ENCODE peak calls at places on chromosome 15, in ten cellular contexts. S, M, D, W, F, J, X, O, K and Z are unnamed samples.

GRCh38 chr15:60096157-60096556 is 92.0 kb downstream of the FOXB1 start:
- DNase-seq in W (no peak), F (no peak), D (no peak), X (no peak), S (no peak), K (no peak), J (no peak), M (no peak), O (no peak), Z (no peak)

GRCh38 chr15:97745481-97746071 is 214.9 kb upstream of the ARRDC4 start:
- DNase-seq in K (no peak), D (peak), O (peak), X (peak), W (peak), M (peak), S (peak), J (peak), F (no peak), Z (peak)

GRCh38 chr15:53038542-53038941 is 248.4 kb upstream of the ONECUT1 start:
- DNase-seq in D (no peak), W (no peak), K (no peak), M (no peak), X (no peak), F (no peak), O (no peak), J (no peak), S (no peak), Z (no peak)

GRCh38 chr15:80351211-80351610 is 53.0 kb upstream of the ARNT2 start:
- DNase-seq in J (no peak), F (no peak), O (no peak), K (no peak), S (no peak), X (no peak), D (no peak), M (no peak), W (no peak), Z (no peak)

GRCh38 chr15:48250640-48251076 is 44.6 kb downstream of the SLC12A1 start:
- DNase-seq in W (peak), J (peak), K (peak), S (peak), F (peak), O (peak), M (peak), D (peak), X (peak), Z (peak)

GRCh38 chr15:74417230-74417629 is 16.5 kb downstream of the SEMA7A start:
- DNase-seq in M (no peak), K (no peak), D (no peak), X (no peak), W (no peak), S (no peak), O (no peak), F (no peak), J (no peak), Z (no peak)

GRCh38 chr15:94834494-94834893 is 603.1 kb downstream of the MCTP2 start:
- DNase-seq in O (no peak), X (no peak), D (no peak), M (no peak), W (no peak), K (no peak), S (no peak), J (no peak), F (no peak), Z (no peak)

GRCh38 chr15:80836991-80837390 is 57.8 kb downstream of the CEMIP start:
- DNase-seq in J (no peak), K (no peak), S (no peak), M (no peak), W (no peak), O (no peak), D (no peak), F (no peak), X (no peak), Z (no peak)

GRCh38 chr15:91258436-91258779 is 158.4 kb downstream of the SV2B start:
- DNase-seq in F (no peak), O (no peak), J (no peak), W (peak), K (no peak), S (peak), D (no peak), M (no peak), X (peak), Z (no peak)

GRCh38 chr15:85583404-85584390 is 203.3 kb downstream of the AKAP13 start:
- DNase-seq in M (no peak), D (no peak), K (peak), F (peak), X (no peak), W (no peak), S (no peak), O (no peak), J (no peak), Z (peak)

GRCh38 chr15:62547584-62547983 is 382.5 kb upstream of the C2CD4B start:
- DNase-seq in X (no peak), J (no peak), W (no peak), K (no peak), O (no peak), F (no peak), D (no peak), S (no peak), M (no peak), Z (no peak)

GRCh38 chr15:89499156-89499555 is 2.8 kb upstream of the RHCG start:
- DNase-seq in J (no peak), F (no peak), O (no peak), W (no peak), S (no peak), X (no peak), D (no peak), K (no peak), M (no peak), Z (no peak)

GRCh38 chr15:73908030-73908821 is 18.0 kb upstream of the LOXL1 start:
- DNase-seq in J (peak), W (peak), D (peak), X (peak), O (peak), M (peak), K (peak), F (peak), S (peak), Z (peak)

GRCh38 chr15:28192772-28193171 is 93.7 kb upstream of the OCA2 start:
- DNase-seq in W (no peak), M (no peak), F (no peak), O (no peak), S (no peak), J (no peak), K (no peak), X (no peak), D (no peak), Z (no peak)

GRCh38 chr15:74850398-74850797 is 7.4 kb upstream of the ULK3 start:
- DNase-seq in W (no peak), D (no peak), J (no peak), O (no peak), F (no peak), X (no peak), S (no peak), K (no peak), M (no peak), Z (no peak)

GRCh38 chr15:47733085-47733484 is 15.8 kb downstream of the SEMA6D start:
- DNase-seq in D (no peak), O (no peak), K (no peak), X (no peak), M (no peak), F (no peak), W (no peak), S (no peak), J (no peak), Z (no peak)

DNA sequence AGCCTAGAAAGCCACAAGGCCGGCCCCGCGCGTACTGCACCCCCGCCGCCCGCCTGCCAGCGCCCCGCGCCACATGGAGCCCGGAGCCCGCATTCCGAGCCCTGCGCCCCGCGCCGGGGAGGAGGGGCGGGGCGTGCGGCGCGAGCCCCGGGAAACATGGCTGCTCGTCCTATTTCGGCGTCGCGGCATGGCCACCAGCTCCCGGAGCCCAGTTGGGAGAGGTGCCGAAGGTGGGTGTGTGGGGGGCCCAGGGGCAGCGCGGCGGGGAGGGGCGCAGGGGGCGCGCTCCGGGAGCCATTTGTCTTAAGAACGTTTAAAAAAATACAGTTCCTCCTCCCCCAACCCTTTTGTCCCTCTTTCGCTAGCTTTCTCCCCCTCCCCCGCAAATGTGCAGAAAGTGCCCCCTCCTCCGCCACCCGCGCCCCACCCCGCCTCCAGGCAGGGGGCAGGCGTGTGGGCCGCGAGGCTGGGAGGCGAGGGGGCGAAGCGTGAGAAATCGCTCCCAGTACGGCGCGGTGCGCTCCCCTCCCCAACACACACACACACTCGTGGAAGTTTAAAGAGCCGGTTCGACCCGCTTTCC is 2.5 kb downstream of the ANP32A start:
- DNase-seq in D (peak), X (peak), F (no peak), K (no peak), M (peak), J (peak), O (peak), W (peak), S (peak), Z (peak)
- TF ChIP-seq CTCF in D (no peak), X (no peak), F (no peak), K (no peak), M (no peak), J (no peak), O (no peak), W (no peak), S (no peak), Z (no peak)

DNA sequence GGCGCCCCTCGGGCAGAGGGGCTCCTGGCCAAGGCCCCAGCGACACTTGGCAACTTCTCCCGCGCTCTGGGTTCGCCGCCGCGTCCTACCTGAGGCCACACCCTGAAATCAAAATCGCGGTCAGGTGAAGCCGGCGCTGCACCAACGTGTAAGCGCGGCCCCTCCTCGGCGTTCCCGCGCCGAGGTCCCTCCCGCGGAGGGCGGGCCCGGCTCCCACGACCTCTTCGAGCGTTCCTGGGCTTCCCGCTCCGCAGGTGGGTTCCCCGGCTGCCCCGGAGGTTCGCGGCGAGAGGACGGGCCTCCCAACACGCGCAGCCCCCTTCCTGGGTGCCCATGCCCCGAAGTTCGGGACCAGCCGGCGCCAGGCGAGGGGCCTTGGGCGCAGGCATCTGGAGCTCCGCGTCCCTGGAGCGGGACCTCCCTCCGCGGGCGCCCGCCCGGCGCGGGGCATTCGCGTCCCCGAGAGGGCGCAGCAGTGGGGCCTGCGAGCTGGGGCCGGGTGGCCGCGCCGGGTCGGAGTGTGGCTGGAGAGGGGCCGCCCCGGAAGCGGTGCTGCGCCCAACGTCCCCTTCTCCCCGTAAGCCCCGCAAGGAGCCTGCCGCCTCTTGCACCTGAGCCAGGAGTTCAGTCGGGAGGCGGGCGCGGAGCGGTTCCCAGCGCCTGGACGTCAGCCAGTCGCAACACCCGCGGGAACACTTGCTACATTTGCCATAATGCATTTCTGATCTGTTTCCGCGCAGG is 13.7 kb downstream of the PAK6 start:
- DNase-seq in F (peak), S (no peak), M (peak), D (peak), X (no peak), W (peak), J (no peak), K (no peak), O (no peak), Z (peak)
- TF ChIP-seq MAX in F (peak), S (no peak), M (peak), D (no peak), X (no peak), W (peak), J (no peak), K (no peak), O (no peak), Z (no peak)

GRCh38 chr15:69225355-69226027 is 65.1 kb downstream of the GLCE start:
- DNase-seq in M (no peak), F (peak), W (no peak), X (peak), O (no peak), D (peak), K (no peak), J (peak), S (peak), Z (peak)
- TF ChIP-seq CTCF in M (no peak), F (peak), W (no peak), X (no peak), O (peak), D (peak), K (peak), J (peak), S (peak), Z (peak)

DNA sequence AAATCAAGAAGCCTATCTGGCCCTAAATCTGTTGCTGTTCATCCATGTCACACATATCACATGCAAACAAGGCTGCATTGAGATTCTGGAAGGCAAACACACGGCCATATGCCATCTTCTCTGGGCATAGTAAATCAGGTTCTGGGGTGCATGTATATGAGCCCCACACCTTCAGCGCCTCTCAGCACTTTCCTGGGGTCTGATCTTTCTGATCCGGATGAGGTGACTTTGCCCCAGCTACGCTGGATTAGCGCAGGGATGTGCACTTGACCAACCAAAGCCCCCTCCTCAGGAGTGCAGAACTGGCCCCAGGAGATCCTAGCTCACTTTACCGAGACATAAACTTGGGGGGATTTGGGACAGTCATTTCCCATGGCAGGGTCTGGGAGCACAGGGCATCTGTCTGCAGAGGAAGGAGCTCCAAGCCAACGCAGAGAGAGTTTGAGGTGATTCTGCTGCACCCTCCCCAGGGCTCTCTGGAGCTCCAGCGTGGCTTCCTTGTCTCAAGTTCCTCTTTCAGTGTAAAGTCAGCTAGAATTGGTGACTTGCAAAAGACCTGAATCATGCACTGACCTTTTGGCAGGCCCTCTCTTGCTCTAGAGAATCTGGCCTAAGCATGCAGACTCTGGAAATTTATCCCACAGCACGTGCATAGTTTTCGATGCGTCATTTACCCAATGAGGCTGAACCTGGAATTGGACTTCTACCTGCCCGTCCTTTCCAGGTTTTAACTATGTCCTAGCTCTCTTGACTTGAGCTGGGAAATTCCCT is 63.5 kb upstream of the KLF13 start:
- DNase-seq in K (peak), D (no peak), M (peak), W (peak), O (no peak), X (peak), F (no peak), J (no peak), S (no peak), Z (no peak)
- TF ChIP-seq MAX in K (no peak), D (no peak), M (no peak), W (no peak), O (peak), X (peak), F (no peak), J (no peak), S (no peak), Z (no peak)

DNA sequence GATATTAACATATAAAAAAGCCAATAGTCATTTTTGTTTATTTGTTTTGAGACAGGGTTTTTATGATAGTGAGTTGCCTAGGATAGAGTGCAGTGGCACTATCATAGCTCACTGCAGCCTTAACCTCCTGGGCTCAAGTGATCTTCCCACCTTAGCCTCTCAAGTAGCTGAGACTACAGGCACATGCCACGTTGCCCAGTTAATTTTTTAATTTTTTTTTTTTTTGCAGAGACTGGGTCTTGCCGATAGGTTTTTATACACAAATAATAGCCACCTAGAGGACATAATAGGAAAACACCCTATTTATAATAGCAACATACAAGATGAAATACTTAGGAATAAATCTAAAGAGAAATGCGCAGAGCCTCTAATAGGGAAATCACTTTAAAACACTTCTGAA is 13.3 kb downstream of the EIF3J start:
- DNase-seq in O (no peak), D (peak), J (no peak), K (no peak), S (no peak), F (no peak), X (no peak), W (no peak), M (no peak), Z (peak)
- TF ChIP-seq CTCF in O (peak), D (peak), J (no peak), K (no peak), S (peak), F (peak), X (no peak), W (no peak), M (no peak), Z (no peak)

DNA sequence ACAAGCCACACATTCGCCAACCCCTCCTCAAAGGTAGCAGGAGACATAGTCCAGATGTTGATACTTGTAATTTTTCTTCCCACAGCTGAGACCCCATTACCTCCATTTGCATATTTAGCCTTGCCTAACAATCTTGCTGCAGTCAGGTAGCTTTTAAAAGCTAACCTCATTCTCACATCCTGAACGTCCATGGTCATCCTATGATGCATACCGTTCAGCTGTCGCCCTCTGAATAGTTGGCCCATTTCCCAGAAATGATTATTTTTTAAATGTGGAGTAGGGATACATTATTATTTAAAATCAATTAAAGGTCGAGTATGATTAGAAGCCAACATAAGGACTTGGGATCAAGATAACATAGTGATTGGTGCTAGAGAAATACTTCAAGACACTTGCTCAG is 165.0 kb downstream of the MEX3B start:
- DNase-seq in W (no peak), D (no peak), M (no peak), F (no peak), K (no peak), J (no peak), X (no peak), S (no peak), O (peak), Z (no peak)
- TF ChIP-seq MAX in W (no peak), D (no peak), M (no peak), F (no peak), K (no peak), J (no peak), X (no peak), S (no peak), O (no peak), Z (no peak)

GRCh38 chr15:78077053-78077859 is at the start of gene TBC1D2B:
- DNase-seq in F (no peak), D (peak), M (peak), X (peak), W (peak), S (peak), J (no peak), O (peak), K (no peak), Z (peak)
- TF ChIP-seq CTCF in F (no peak), D (no peak), M (no peak), X (no peak), W (no peak), S (peak), J (peak), O (peak), K (no peak), Z (no peak)